ENCODE peak calls at places on chromosome 13, in nine cellular contexts. V, Y, L, O, D, F, X, M and S are unnamed samples.

GRCh38 chr13:80030491-80030890 is 310.4 kb downstream of the SPRY2 start:
- DNase-seq in V (no peak), Y (peak; percentile 33), L (no peak), O (peak; percentile 46), D (no peak), F (peak; percentile 40), X (no peak), M (no peak), S (no peak)

GRCh38 chr13:112943309-112944125 is 25.5 kb upstream of the MCF2L start:
- DNase-seq in V (no peak), Y (peak; percentile 16), L (no peak), O (peak; percentile 74), D (peak; percentile 57), F (peak; percentile 35), X (peak; percentile 77), M (peak; percentile 24), S (no peak)

GRCh38 chr13:43787998-43788397 is 1.2 kb upstream of the ENOX1 start:
- DNase-seq in V (no peak), Y (peak; percentile 78), L (no peak), O (no peak), D (peak; percentile 12), F (peak; percentile 63), X (no peak), M (no peak), S (no peak)

GRCh38 chr13:44052843-44053607 is 173.3 kb downstream of the LACC1 start:
- DNase-seq in V (peak; percentile 76), Y (peak; percentile 86), L (peak; percentile 37), O (peak; percentile 59), D (no peak), F (peak; percentile 82), X (peak; percentile 37), M (no peak), S (no peak)

GRCh38 chr13:45575146-45575829 is 40.3 kb downstream of the ERICH6B start:
- DNase-seq in V (no peak), Y (no peak), L (no peak), O (no peak), D (no peak), F (no peak), X (no peak), M (no peak), S (no peak)

GRCh38 chr13:73757471-73758233 is 376.6 kb downstream of the KLF12 start:
- DNase-seq in V (no peak), Y (no peak), L (no peak), O (no peak), D (no peak), F (no peak), X (no peak), M (no peak), S (no peak)

GRCh38 chr13:106859505-106859904 is 291.6 kb upstream of the ARGLU1 start:
- DNase-seq in V (no peak), Y (no peak), L (no peak), O (no peak), D (no peak), F (no peak), X (no peak), M (no peak), S (no peak)

GRCh38 chr13:87999141-87999765 is 328.1 kb downstream of the SLITRK5 start:
- DNase-seq in V (no peak), Y (peak; percentile 51), L (no peak), O (no peak), D (no peak), F (peak; percentile 36), X (no peak), M (no peak), S (no peak)

GRCh38 chr13:67935655-67936054 is 705.5 kb upstream of the PCDH9 start:
- DNase-seq in V (no peak), Y (no peak), L (no peak), O (no peak), D (no peak), F (no peak), X (no peak), M (no peak), S (no peak)

GRCh38 chr13:109746364-109746763 is 40.0 kb downstream of the IRS2 start:
- DNase-seq in V (no peak), Y (no peak), L (no peak), O (no peak), D (no peak), F (no peak), X (no peak), M (no peak), S (no peak)

GRCh38 chr13:109745702-109746101 is 40.7 kb downstream of the IRS2 start:
- DNase-seq in V (no peak), Y (no peak), L (no peak), O (no peak), D (no peak), F (no peak), X (no peak), M (no peak), S (no peak)

GRCh38 chr13:109749365-109749764 is 37.0 kb downstream of the IRS2 start:
- DNase-seq in V (no peak), Y (no peak), L (no peak), O (no peak), D (no peak), F (no peak), X (no peak), M (no peak), S (no peak)

GRCh38 chr13:109748677-109749076 is 37.7 kb downstream of the IRS2 start:
- DNase-seq in V (no peak), Y (no peak), L (no peak), O (no peak), D (no peak), F (no peak), X (no peak), M (no peak), S (no peak)

DNA sequence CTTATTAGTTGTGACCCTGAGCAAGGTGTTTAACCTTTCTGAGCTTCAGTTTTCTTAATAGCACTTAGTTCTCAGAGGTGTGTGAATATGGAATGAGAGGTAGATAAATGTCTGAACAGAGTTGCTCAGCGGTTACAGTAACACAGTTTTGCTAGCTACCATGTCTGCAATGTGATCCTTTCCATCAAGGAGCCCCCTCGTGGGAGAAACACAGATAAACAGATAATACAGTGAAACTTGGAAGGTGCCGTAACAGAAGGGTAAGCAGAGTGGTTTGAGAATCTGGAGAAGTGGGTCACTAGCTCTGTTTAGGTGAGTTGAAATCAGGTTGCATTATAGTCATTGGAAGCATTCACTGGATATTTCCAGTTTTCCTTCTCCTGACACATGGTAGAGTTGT is 38.9 kb downstream of the IRS2 start:
- DNase-seq in V (no peak), Y (peak; percentile 60), L (no peak), O (no peak), D (no peak), F (no peak), X (no peak), M (no peak), S (no peak)
- TF ChIP-seq CTCF in V (no peak), Y (peak; percentile 51), L (no peak), O (no peak), D (no peak), F (no peak), X (no peak), M (no peak), S (no peak)

GRCh38 chr13:42363941-42364612 is 92.1 kb downstream of the AKAP11 start:
- DNase-seq in V (no peak), Y (peak; percentile 71), L (no peak), O (no peak), D (no peak), F (peak; percentile 37), X (no peak), M (no peak), S (no peak)
- TF ChIP-seq CTCF in V (no peak), Y (peak; percentile 35), L (no peak), O (no peak), D (no peak), F (no peak), X (no peak), M (no peak), S (no peak)

DNA sequence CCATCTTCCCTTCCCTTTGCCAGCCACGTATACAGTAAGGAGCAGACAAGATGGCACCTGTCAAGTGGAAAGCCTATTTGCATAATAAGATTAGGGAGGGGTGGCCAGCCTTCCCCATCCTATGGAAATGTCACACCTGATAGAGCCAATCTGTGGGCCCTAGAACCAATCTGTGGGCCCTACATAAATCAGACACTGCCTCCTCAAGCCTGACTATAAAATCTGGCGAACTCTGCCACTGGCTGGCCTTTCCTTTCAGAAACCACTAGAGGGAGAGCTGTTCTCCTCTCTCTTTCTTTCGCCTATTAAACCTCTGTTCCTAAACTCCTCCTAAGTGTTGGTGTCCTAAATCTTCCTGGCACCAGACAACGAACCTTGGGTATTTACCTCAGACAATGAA is 231.5 kb upstream of the KLHL1 start:
- DNase-seq in V (no peak), Y (peak; percentile 30), L (no peak), O (no peak), D (no peak), F (no peak), X (peak; percentile 40), M (no peak), S (no peak)
- TF ChIP-seq CTCF in V (no peak), Y (peak; percentile 65), L (no peak), O (peak; percentile 9), D (peak; percentile 31), F (no peak), X (peak; percentile 47), M (no peak), S (no peak)

DNA sequence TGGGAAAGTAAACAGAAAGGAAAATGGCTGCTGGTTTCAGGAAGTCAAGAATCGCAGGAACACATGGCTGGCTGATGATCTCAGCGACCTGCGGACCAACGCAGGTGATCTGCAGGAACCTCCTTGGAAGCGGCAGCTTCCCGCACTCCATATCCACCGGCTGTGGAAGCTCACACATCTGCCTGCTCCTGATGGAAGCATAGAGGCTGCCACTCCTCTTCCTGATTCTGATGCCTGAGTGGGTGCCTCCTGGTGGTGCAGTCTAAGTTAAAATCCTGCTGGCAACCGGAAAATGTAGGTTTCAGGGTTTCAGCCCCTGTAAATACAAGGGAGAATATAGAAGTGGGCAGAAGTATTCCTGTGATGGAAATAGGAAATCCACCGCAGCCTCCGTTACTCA is 75.5 kb downstream of the TNFSF13B start:
- DNase-seq in V (no peak), Y (no peak), L (no peak), O (no peak), D (no peak), F (no peak), X (no peak), M (no peak), S (no peak)
- TF ChIP-seq CTCF in V (no peak), Y (peak; percentile 15), L (no peak), O (no peak), D (no peak), F (no peak), X (no peak), M (no peak), S (no peak)

DNA sequence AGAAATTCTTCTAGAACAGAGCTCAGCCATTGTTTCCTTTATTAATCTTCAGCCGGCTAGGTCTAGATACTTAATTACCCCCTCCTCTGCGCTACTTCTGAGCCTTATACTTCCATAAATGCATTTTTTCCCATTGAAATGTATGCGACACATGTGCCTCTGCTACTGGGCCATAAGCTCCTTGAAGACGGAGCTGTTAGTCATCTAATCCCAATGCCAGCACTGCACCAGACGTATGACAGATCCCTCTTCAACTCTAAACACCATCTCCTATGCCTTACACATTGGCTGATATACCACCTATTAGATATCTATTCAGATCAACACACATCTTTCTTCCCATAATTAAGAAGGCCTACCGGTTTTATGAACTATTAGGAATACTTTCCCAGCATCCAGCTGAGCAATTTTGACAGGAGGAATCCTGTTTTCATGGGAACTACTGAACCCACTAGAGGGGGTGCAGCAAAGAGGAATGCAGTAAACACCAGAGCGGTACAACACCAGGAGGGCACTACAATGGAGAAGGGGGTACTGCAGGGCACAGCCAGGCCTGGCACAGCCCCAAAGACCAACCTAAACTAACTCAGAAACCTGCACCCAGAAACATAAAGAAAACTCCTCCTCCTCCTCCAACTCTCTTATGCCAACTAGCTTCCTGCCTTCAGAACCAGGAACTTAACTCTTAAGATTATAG is 18.8 kb downstream of the STK24 start:
- DNase-seq in V (peak; percentile 35), Y (peak; percentile 36), L (no peak), O (no peak), D (no peak), F (no peak), X (no peak), M (no peak), S (no peak)
- TF ChIP-seq CTCF in V (no peak), Y (no peak), L (no peak), O (no peak), D (no peak), F (no peak), X (no peak), M (no peak), S (no peak)